ENCODE peak calls at places on chromosome 6, in seven cellular contexts. G, H, W, K, F, J and A are unnamed samples. For H3K36me3 and H3K9me3, the result is how much of the 10 kb centered on the place peaks cover.

GRCh38 chr6:158149641-158150040 is 18.4 kb downstream of the SERAC1 start:
- DNase-seq in H (no peak), W (no peak), K (no peak), G (no peak), J (no peak), F (no peak), A (no peak)

GRCh38 chr6:96301023-96301422 is 220.6 kb upstream of the UFL1 start:
- DNase-seq in H (no peak), F (no peak), K (no peak), G (no peak), W (no peak), J (no peak), A (no peak)

GRCh38 chr6:5737460-5737859 is 269.3 kb downstream of the NRN1 start:
- DNase-seq in W (no peak), J (no peak), K (no peak), F (no peak), G (no peak), H (no peak), A (peak)

GRCh38 chr6:15290962-15291704 is 45.3 kb downstream of the JARID2 start:
- DNase-seq in J (no peak), K (no peak), G (no peak), F (no peak), H (no peak), W (no peak), A (no peak)

GRCh38 chr6:129683606-129684322 is 26.2 kb downstream of the ARHGAP18 start:
- DNase-seq in H (peak), J (peak), F (peak), K (peak), G (peak), W (no peak), A (no peak)

GRCh38 chr6:38020593-38020992 is 201.1 kb downstream of the ZFAND3 start:
- DNase-seq in W (no peak), K (no peak), G (no peak), H (no peak), F (no peak), J (no peak), A (no peak)

GRCh38 chr6:17505767-17506280 is 94.3 kb upstream of the FAM8A1 start:
- DNase-seq in W (no peak), J (no peak), G (no peak), K (no peak), F (no peak), H (no peak), A (no peak)

GRCh38 chr6:50815436-50816114 is 3.1 kb upstream of the TFAP2B start:
- DNase-seq in J (no peak), F (peak), G (no peak), K (no peak), W (no peak), H (no peak), A (no peak)

GRCh38 chr6:108640104-108640503 is 79.4 kb downstream of the FOXO3 start:
- DNase-seq in G (no peak), F (no peak), K (no peak), J (no peak), W (no peak), H (no peak), A (no peak)

GRCh38 chr6:161088676-161089328 is 97.2 kb downstream of the MAP3K4 start:
- DNase-seq in W (no peak), F (no peak), G (no peak), K (no peak), H (no peak), J (no peak), A (no peak)

GRCh38 chr6:135159531-135159930 is 21.6 kb upstream of the MYB start:
- DNase-seq in J (no peak), K (no peak), H (no peak), F (no peak), G (no peak), W (no peak), A (no peak)

GRCh38 chr6:35638679-35639078 is 50.0 kb downstream of the FKBP5 start:
- DNase-seq in J (no peak), G (no peak), W (no peak), K (no peak), F (no peak), H (no peak), A (no peak)
- H3K36me3 ChIP-seq in J (under half), G (half or more), W (half or more), K (under half), F (under half), H (under half), A (under half)

GRCh38 chr6:150631982-150632642 is 32.4 kb downstream of the PLEKHG1 start:
- DNase-seq in H (no peak), W (no peak), K (no peak), J (no peak), G (no peak), F (no peak), A (no peak)
- H3K9me3 ChIP-seq in H (under half), W (under half), K (under half), J (under half), G (under half), F (under half), A (under half)

DNA sequence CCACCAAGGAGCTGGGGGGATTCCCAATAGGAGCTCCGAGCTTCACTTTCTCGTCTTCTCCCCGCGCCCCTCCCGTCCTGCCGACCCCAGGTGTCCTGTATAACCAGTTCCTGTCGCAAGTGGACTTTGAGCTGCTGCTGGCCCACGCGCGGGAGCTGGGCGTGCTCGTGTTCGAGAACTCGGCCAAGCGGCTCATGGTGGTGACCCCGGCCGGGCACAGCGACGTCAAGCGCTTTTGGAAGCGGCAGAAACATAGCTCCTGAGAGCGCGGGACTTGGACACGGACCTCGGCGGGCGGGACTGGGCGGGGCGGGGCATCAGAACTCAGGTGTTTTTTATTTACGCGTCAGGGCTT is 340 bp upstream of the VARS2 start:
- DNase-seq in G (no peak), J (no peak), W (no peak), K (no peak), H (no peak), F (no peak), A (no peak)
- H3K36me3 ChIP-seq in G (half or more), J (under half), W (half or more), K (under half), H (under half), F (under half), A (half or more)

DNA sequence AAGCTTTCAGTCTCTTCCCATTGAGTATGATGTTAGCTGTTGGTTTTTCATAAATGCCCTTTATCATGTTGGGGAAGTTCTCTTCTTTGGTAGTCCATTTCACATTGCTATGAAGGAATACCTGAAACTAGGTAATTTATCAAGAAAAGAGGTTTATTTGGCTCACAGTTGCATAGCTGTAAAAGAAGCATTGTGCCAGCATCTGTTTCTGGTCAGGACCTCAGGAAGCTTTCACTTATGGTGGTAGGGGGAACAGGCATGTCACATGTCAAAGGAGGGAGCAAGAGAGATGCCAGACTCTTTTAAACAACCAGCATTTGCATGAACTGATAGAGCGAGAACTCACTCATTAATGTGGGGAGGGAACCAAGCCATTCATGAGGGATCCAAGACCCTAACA is 48.0 kb upstream of the MAPK13 start:
- DNase-seq in K (no peak), H (no peak), G (no peak), J (no peak), W (no peak), F (no peak), A (no peak)
- H3K9me3 ChIP-seq in K (under half), H (under half), G (under half), J (under half), W (under half), F (under half), A (half or more)